ENCODE peak calls at places on chromosomes 6 and 20, in ten cellular contexts. Z is prostate gland, Y is endothelial cell of umbilical vein, E is foreskin fibroblast, U is cardiac muscle cell, C is esophagus squamous epithelium, R is PC-3, N is body of pancreas, X is psoas muscle, J is HFF-Myc. G is an unnamed sample.

GRCh38 chr6:1554241-1554880 is 55.4 kb upstream of the FOXC1 start:
- DNase-seq in J (no peak), R (no peak), C (no peak), E (peak), Z (no peak), N (no peak), U (no peak), X (no peak), Y (no peak), G (no peak)

GRCh38 chr6:16539086-16539931 is 222.0 kb downstream of the ATXN1 start:
- DNase-seq in R (no peak), Y (no peak), X (no peak), Z (no peak), E (no peak), J (no peak), C (no peak), N (no peak), U (no peak), G (no peak)

GRCh38 chr6:54579011-54579410 is 267.6 kb upstream of the FAM83B start:
- DNase-seq in J (no peak), Z (no peak), U (peak), R (no peak), X (no peak), Y (no peak), C (no peak), N (no peak), E (peak), G (no peak)

GRCh38 chr6:42569102-42570028 is 5.5 kb downstream of the UBR2 start:
- DNase-seq in U (peak), N (no peak), C (no peak), X (no peak), Y (peak), E (peak), Z (no peak), J (peak), R (peak), G (peak)

GRCh38 chr6:118387921-118388701 is 160.0 kb upstream of the PLN start:
- DNase-seq in N (no peak), U (peak), E (peak), C (no peak), Z (no peak), J (peak), Y (peak), X (no peak), R (peak), G (peak)

GRCh38 chr6:254011-254410 is 38.3 kb upstream of the DUSP22 start:
- DNase-seq in N (no peak), U (no peak), R (no peak), C (no peak), J (no peak), E (no peak), Y (no peak), Z (no peak), X (peak), G (no peak)

GRCh38 chr20:49610701-49611538 is 43.0 kb upstream of the PTGIS start:
- DNase-seq in C (no peak), R (peak), J (no peak), N (peak), U (peak), Z (peak), Y (peak), E (peak), X (peak), G (no peak)

GRCh38 chr6:15941168-15941567 is 187.7 kb upstream of the MYLIP start:
- DNase-seq in E (no peak), U (no peak), Y (no peak), Z (no peak), N (no peak), R (no peak), C (no peak), X (no peak), J (no peak), G (no peak)

GRCh38 chr20:478949-479429 is 16.7 kb upstream of the TBC1D20 start:
- DNase-seq in N (no peak), C (no peak), U (peak), R (peak), Z (peak), Y (peak), X (no peak), E (peak), J (peak), G (no peak)

GRCh38 chr20:8997720-8998119 is 71.2 kb upstream of the PLCB4 start:
- DNase-seq in E (no peak), U (no peak), J (no peak), Z (no peak), C (no peak), N (no peak), X (no peak), Y (no peak), R (no peak), G (no peak)

GRCh38 chr20:32089637-32090330 is 19.7 kb upstream of the TM9SF4 start:
- DNase-seq in X (no peak), U (no peak), N (no peak), Y (no peak), Z (no peak), C (no peak), J (no peak), R (no peak), E (no peak), G (no peak)
- H3K4me3 ChIP-seq in X (no peak), U (no peak), N (no peak), Y (no peak), Z (no peak), C (no peak), J (no peak), R (no peak), E (no peak), G (no peak)

DNA sequence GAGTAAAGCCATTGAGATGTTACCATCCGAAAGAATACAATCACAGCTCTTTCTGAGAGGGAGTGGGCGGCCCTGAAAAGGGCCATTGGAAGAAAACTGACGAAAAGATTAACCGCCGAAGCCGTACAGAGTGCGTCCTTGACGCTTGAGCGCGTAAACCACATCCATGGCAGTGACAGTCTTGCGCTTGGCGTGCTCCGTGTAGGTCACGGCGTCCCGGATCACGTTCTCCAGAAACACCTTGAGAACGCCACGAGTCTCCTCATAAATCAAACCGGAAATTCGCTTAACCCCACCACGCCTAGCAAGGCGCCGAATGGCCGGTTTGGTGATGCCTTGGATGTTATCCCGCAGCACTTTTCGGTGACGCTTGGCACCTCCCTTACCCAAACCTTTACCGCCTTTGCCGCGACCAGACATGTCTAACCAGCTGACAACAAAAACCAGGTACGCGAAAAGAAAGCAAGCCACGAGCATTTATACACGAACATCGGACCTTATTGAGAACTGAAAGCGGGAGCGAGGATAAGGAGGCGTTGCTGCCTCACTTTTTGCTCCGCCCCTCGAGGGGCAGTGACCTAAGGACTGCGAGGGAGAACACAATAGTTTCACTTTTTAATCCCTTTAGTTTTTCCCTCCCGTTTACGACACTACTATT is 60.3 kb upstream of the HFE start:
- DNase-seq in Z (peak), X (peak), C (peak), R (peak), N (peak), J (peak), U (peak), Y (peak), E (peak), G (no peak)
- TF ChIP-seq CTCF in Z (no peak), X (no peak), C (no peak), R (no peak), N (no peak), J (no peak), U (no peak), Y (no peak), E (no peak), G (no peak)

GRCh38 chr6:6712258-6712978 is 123.9 kb downstream of the LY86 start:
- DNase-seq in Z (no peak), E (peak), U (peak), X (peak), Y (no peak), R (peak), J (no peak), C (no peak), N (peak), G (peak)
- H3K4me3 ChIP-seq in Z (no peak), E (no peak), U (no peak), X (no peak), Y (no peak), R (peak), J (no peak), C (no peak), N (no peak), G (no peak)

GRCh38 chr20:35663813-35664543 is 722 bp downstream of the CPNE1 start:
- DNase-seq in U (peak), N (peak), J (peak), X (peak), R (peak), C (no peak), Z (peak), Y (peak), E (peak), G (no peak)
- TF ChIP-seq CTCF in U (no peak), N (no peak), J (no peak), X (no peak), R (no peak), C (no peak), Z (no peak), Y (no peak), E (no peak), G (no peak)

GRCh38 chr6:52985228-52985627 is 9.9 kb downstream of the GSTA4 start:
- DNase-seq in Z (no peak), J (no peak), R (no peak), E (no peak), C (no peak), N (no peak), U (no peak), Y (no peak), X (no peak), G (no peak)

GRCh38 chr6:52984247-52984646 is 10.8 kb downstream of the GSTA4 start:
- DNase-seq in X (no peak), Z (no peak), U (no peak), Y (no peak), N (no peak), C (no peak), R (peak), E (no peak), J (no peak), G (no peak)

GRCh38 chr6:52981215-52981910 is 13.7 kb downstream of the GSTA4 start:
- DNase-seq in Z (no peak), C (no peak), U (no peak), N (no peak), Y (no peak), E (no peak), X (no peak), R (no peak), J (no peak), G (no peak)

GRCh38 chr6:52982680-52983079 is 12.4 kb downstream of the GSTA4 start:
- DNase-seq in N (no peak), U (no peak), X (no peak), R (no peak), Y (no peak), E (no peak), C (no peak), J (no peak), Z (no peak), G (no peak)

GRCh38 chr6:52983159-52983848 is 11.8 kb downstream of the GSTA4 start:
- DNase-seq in E (no peak), J (no peak), N (no peak), R (no peak), C (no peak), X (no peak), Y (no peak), Z (no peak), U (no peak), G (no peak)
- H3K4me3 ChIP-seq in E (no peak), J (no peak), N (no peak), R (no peak), C (no peak), X (no peak), Y (no peak), Z (no peak), U (no peak), G (no peak)

DNA sequence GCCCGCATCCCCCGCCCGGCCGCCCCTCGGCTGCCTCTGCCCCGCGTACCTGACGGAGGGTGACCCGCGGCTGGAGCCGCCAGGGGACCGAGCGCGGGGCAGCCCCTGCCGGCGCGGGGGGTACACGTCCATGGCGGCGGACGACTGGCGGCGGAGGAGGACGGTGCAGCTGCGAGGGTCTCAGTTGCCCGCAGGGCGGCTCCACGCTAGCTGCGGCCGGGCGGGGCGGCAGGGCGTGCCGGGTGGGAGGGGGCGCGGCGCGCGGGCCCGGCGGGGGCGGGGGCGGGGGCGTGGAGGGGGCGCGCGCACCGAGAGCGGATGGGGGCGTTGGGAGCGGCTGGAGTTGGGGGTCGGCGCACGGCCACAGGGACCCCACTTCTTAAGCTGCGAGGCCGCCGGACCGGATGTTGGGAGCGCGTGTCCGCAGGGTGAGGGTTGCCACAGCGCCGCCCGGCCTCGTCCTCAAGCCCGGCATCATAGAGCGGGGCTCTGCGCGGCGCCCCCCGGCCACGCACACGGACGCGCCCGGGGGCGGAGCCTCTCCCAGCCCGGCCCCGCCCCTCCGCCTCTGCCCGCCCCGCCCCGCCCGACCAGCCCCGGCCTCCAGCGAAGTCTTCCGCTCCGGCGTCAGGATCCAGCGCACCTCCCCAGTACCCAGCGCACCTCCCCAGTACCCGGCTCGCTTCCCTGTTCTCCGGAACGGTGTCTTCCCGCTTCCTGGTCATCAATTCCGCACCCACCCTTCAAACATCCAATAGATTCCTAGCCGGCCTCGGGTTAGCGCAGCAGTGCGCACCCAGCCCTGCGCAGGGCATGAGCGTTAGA is at the start of gene DNAAF9:
- DNase-seq in C (no peak), N (peak), E (peak), J (peak), Y (peak), X (peak), U (peak), Z (peak), R (peak), G (no peak)
- TF ChIP-seq CTCF in C (peak), N (peak), E (no peak), J (no peak), Y (peak), X (peak), U (peak), Z (no peak), R (no peak), G (peak)

GRCh38 chr6:108592371-108593337 is 31.9 kb downstream of the FOXO3 start:
- DNase-seq in N (no peak), Z (peak), X (peak), C (peak), R (no peak), U (peak), Y (no peak), E (peak), J (no peak), G (no peak)
- H3K4me3 ChIP-seq in N (no peak), Z (no peak), X (no peak), C (no peak), R (no peak), U (no peak), Y (no peak), E (peak), J (peak), G (no peak)

DNA sequence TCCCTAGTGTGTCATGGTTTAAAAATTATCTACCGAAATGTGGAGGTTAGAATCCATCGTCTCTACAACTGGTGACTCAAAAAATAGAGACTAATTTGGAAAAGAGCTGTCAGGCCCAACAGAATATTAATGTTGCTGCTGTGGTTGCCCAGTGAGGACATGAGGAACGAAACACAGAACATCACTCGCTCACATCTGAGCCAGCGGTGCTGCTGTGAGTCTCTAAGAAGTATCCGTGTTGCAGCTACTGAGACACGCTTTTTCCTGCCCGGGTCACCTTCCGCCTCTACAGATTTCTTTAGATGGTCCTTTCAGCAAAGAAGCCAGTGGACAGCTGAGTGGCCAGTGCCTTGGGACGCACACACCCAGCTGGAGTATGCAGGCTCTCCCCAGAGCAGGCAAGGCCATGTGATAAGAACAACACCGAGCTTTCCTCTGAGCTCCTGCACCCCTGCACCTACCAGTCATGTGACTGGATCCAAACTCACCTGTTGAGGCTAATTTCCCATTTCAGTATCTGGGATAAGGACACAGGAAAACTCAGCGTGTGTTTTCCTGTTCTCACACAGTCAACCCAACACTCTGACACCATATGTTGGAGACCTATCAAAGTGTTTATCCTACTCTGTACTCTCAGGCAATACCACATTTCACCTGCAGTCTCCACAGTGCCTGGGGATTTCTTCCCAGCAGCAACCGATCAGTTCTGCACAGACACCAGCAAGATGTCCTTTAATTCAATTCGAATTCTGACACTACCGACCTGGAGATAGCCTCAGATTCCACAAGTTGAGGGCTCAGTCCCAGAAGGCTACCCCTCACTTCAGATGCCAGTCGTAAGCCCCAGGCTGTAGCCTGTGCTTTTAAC is 119.0 kb upstream of the RPS6KA2 start:
- DNase-seq in E (no peak), Z (no peak), C (no peak), U (no peak), X (no peak), N (no peak), R (no peak), J (no peak), Y (no peak), G (no peak)
- TF ChIP-seq CTCF in E (no peak), Z (no peak), C (no peak), U (no peak), X (no peak), N (no peak), R (no peak), J (no peak), Y (no peak), G (no peak)

DNA sequence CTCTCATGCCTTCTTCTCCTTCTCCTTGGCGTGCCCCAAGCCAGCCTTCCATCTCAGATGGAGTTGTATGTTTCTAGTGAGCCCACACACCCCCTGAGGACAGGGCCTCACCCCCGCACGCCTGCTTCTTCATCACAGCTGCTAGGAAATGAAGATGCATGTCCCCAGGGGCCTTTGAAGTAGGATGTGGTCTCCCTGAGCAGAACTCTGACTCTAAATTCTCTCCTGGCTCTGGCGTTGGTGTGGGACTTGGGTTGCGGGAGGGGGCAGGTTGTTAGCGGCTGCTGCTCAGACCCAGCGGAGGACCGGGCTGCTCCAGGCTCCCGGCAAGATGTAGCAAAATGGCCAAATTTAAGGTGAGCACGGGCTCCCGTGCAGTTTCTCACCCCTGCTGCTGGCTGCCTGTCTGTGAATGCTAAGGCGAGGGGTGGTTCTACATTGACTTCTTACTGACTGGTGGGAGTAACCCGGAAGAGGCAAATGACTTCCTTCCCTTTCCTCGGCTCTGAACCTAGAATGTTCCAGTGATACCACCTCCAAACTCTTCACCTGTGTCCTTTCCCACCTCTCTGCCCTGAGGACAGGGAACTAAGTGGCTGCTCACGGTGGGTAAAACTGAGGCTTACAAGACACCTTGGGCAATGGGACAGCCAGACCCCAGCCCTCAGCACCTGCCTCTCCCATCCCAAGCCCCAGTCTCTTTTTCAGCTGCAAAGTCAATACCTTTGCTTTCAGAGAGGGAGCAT is 8.8 kb downstream of the SYNJ2 start:
- DNase-seq in J (no peak), E (no peak), N (no peak), Y (no peak), C (no peak), X (no peak), U (no peak), Z (no peak), R (no peak), G (no peak)
- H3K4me3 ChIP-seq in J (no peak), E (no peak), N (no peak), Y (no peak), C (no peak), X (no peak), U (no peak), Z (no peak), R (peak), G (no peak)